ENCODE peak calls at places on chromosome 5, in seven cellular contexts. N is Calu3, G is Peyer's patch, A is T-helper 17 cell, U is NCI-H187, L is amniotic epithelial cell, R is skeletal muscle cell. T is an unnamed sample.

GRCh38 chr5:172104801-172105701 is 83.0 kb downstream of the STK10 start:
- DNase-seq in A (no peak), L (no peak), G (no peak), R (no peak), N (no peak), U (no peak), T (no peak)

GRCh38 chr5:122977306-122977705 is 59.2 kb downstream of the PPIC start:
- DNase-seq in U (no peak), R (no peak), L (no peak), A (no peak), N (no peak), G (no peak), T (no peak)

GRCh38 chr5:135242021-135242480 is 157.0 kb downstream of the MACROH2A1 start:
- DNase-seq in G (no peak), N (no peak), L (peak), A (no peak), U (no peak), R (peak), T (no peak)

GRCh38 chr5:31962928-31963327 is 211.2 kb downstream of the GOLPH3 start:
- DNase-seq in G (no peak), U (no peak), N (no peak), A (no peak), L (no peak), R (no peak), T (peak)

GRCh38 chr5:29614202-29614601 is 1579.3 kb upstream of the CDH6 start:
- DNase-seq in G (no peak), A (no peak), R (no peak), N (no peak), U (no peak), L (no peak), T (no peak)

GRCh38 chr5:154446183-154447073 is 631 bp downstream of the SAP30L start:
- DNase-seq in R (no peak), G (peak), N (peak), L (peak), A (peak), U (no peak), T (peak)

GRCh38 chr5:19855929-19856328 is 132.1 kb downstream of the CDH18 start:
- DNase-seq in U (no peak), G (no peak), A (no peak), N (no peak), L (peak), R (peak), T (peak)

GRCh38 chr5:77367733-77368132 is 124.4 kb downstream of the WDR41 start:
- DNase-seq in R (no peak), U (no peak), G (no peak), L (peak), N (peak), A (no peak), T (peak)

GRCh38 chr5:126234563-126235195 is 188.5 kb upstream of the GRAMD2B start:
- DNase-seq in R (no peak), A (no peak), U (no peak), N (peak), L (peak), G (no peak), T (peak)

GRCh38 chr5:63963926-63964325 is 1.7 kb upstream of the HTR1A start:
- DNase-seq in N (no peak), A (no peak), L (no peak), G (no peak), R (no peak), U (no peak), T (no peak)

GRCh38 chr5:51033215-51033614 is 350.0 kb upstream of the ISL1 start:
- DNase-seq in U (no peak), L (no peak), G (no peak), A (no peak), N (peak), R (no peak), T (no peak)

GRCh38 chr5:142829821-142830220 is 59.6 kb downstream of the ARHGAP26 start:
- DNase-seq in G (no peak), N (no peak), R (peak), A (no peak), L (peak), U (no peak), T (peak)

GRCh38 chr5:61658592-61659008 is 326.5 kb downstream of the ZSWIM6 start:
- DNase-seq in R (peak), A (peak), U (peak), N (peak), L (peak), G (peak), T (peak)

GRCh38 chr5:82765765-82766164 is 311.4 kb downstream of the TMEM167A start:
- DNase-seq in U (no peak), A (no peak), L (no peak), R (no peak), N (no peak), G (no peak), T (no peak)

GRCh38 chr5:124839371-124839998 is 93.0 kb upstream of the ZNF608 start:
- DNase-seq in R (no peak), A (no peak), L (peak), G (no peak), N (no peak), U (no peak), T (peak)

GRCh38 chr5:17415282-17415681 is 82.7 kb upstream of the TAF11L2 start:
- DNase-seq in G (no peak), N (no peak), R (no peak), U (no peak), A (no peak), L (no peak), T (no peak)